ENCODE peak calls at places on chromosomes 1 and 21, in five cellular contexts. A is CD4-positive, alpha-beta memory T cell; E is stomach; K is transverse colon; D is brain microvascular endothelial cell. M is an unnamed sample. For H3K36me3, the result is how much of the 10 kb centered on the place peaks cover.

GRCh38 chr1:2840036-2840809 is 38.7 kb upstream of the TTC34 start:
- DNase-seq in K (no peak), E (no peak), A (peak), D (no peak), M (no peak)

GRCh38 chr1:160377585-160378206 is 10.8 kb downstream of the NHLH1 start:
- DNase-seq in K (no peak), A (no peak), D (peak), E (no peak), M (no peak)

GRCh38 chr1:87869563-87869962 is 540.9 kb downstream of the LMO4 start:
- DNase-seq in K (no peak), D (peak), E (no peak), A (no peak), M (no peak)

GRCh38 chr21:38234395-38235142 is 22.2 kb upstream of the KCNJ15 start:
- DNase-seq in A (no peak), E (peak), K (peak), D (no peak), M (no peak)

GRCh38 chr1:206685749-206686485 is 1.2 kb downstream of the MAPKAPK2 start:
- DNase-seq in A (peak), D (peak), K (peak), E (peak), M (peak)

GRCh38 chr1:15997076-15997585 is 6.9 kb upstream of the SRARP start:
- DNase-seq in K (no peak), D (no peak), A (no peak), E (no peak), M (no peak)

GRCh38 chr1:27395441-27396195 is 3.2 kb downstream of the GPR3 start:
- DNase-seq in A (peak), D (peak), K (peak), E (peak), M (peak)

GRCh38 chr1:107787299-107787698 is 177.7 kb downstream of the VAV3 start:
- DNase-seq in A (no peak), K (no peak), D (no peak), E (no peak), M (no peak)

GRCh38 chr1:145978477-145978859 is 14.0 kb downstream of the POLR3GL start:
- DNase-seq in D (no peak), E (no peak), A (no peak), K (no peak), M (no peak)

GRCh38 chr1:192954705-192955265 is 104.4 kb downstream of the UCHL5 start:
- DNase-seq in E (no peak), D (no peak), A (no peak), K (no peak), M (no peak)

DNA sequence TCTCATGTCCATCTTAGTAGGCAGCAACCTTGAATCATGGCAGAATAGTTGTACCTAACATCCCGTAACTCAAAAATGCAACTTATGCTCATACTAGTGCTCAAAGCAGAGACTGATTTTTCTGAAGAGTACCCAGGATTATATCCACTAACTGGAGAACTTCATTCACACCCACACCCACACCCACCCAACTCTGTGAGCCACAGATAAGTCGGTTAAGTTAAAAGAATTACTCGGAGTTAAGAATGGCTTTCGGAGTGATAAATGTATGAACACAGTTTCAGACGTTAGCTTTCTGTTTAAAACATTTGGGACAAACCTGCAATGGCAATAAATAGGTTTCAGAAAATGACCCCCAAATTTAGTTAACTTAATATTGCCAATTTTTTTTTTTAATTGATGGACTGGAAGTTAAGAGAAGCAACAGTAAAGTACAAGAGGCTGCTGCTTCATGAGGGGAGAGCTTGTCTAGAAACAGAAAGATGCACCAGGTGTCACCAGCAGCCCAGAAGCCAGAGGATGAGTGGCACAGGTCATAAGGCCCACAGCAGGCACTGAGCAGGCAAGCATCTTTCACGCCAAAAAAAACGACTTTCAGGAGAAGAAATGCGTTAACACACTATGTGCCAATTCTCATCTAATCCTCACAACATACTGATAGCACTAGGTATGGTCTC is 48.4 kb upstream of the C1orf198 start:
- DNase-seq in K (no peak), E (no peak), A (no peak), D (no peak), M (no peak)
- H3K36me3 ChIP-seq in K (under half), E (under half), A (half or more), D (under half), M (half or more)

DNA sequence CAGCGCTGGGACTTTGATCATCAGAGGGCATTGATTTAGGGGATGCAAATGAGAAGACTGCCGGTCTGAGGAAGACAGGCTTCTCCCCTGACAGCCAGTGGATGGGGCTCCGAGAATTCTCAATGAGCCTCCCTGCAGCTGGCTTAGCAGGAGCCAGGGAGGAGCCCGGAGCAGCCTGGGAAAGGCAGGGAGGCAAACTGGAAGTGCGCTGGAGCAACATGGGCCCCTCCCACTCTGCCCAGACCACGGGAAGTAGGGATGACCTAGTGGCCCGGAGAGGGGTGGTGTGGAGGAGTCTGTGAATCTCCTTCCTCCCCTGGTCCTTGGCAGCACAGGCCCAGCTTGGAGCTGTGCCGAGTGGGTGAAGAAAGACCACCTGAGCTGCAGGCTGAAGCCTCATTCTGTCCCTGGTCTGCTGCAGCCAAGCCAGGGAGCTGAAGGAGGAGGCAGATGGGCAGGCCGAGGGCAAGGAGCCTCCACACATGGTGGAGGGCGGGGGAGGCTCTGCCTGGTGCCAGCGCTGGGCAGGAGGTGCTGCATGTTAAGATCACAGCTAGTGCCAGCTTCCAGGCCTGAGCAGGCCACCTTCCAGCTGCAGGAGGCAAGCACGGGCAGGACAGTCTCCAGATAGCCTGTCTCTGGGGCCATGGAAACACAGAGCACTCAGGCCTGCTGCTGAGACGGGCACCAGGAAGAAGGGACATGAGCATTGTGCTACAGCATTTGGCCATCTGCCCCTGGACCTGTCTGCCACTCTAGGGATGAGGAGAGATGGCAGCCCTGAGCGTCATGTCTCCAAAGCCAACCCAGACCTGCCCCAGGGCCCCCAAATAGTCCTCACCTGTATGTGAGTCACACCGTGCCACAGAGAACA is 12.2 kb upstream of the CLSTN1 start:
- DNase-seq in E (no peak), D (no peak), K (peak), A (no peak), M (peak)
- H3K27ac ChIP-seq in E (no peak), D (no peak), K (peak), A (no peak), M (no peak)

GRCh38 chr1:12511516-12512468 is 106.2 kb downstream of the DHRS3 start:
- DNase-seq in A (no peak), D (peak), K (no peak), E (no peak), M (no peak)

GRCh38 chr1:12506581-12507280 is 111.3 kb downstream of the DHRS3 start:
- DNase-seq in A (no peak), K (no peak), D (no peak), E (no peak), M (no peak)

GRCh38 chr1:12507631-12508030 is 110.4 kb downstream of the DHRS3 start:
- DNase-seq in K (no peak), D (no peak), A (no peak), E (no peak), M (no peak)

GRCh38 chr1:12511128-12511484 is 106.9 kb downstream of the DHRS3 start:
- DNase-seq in D (no peak), E (no peak), A (no peak), K (no peak), M (no peak)

DNA sequence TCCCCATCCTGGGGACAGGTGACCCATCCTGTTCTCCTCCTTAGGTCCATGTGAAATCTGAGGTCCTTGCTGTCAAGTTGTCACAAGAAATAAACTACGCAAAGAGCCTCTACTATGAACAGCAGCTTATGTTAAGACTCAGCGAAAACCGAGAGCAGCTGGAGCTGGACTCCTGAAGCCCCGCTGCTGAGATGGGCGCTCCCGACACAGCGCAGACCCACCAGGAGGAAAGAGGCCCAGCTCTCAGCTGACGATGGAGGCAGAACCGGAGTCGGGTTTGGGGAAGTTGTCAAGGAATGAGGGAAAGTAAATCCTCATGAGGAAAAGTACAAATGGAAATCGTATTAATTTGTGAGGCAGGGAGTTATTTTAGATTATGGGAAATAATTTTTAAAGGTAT is 109.2 kb downstream of the DHRS3 start:
- DNase-seq in A (no peak), E (no peak), D (no peak), K (no peak), M (no peak)
- H3K36me3 ChIP-seq in A (under half), E (under half), D (under half), K (under half), M (half or more)

GRCh38 chr1:24927886-24928630 is 2.0 kb downstream of the RUNX3 start:
- DNase-seq in E (no peak), A (no peak), D (no peak), K (no peak), M (no peak)
- H3K27ac ChIP-seq in E (peak), A (peak), D (no peak), K (peak), M (no peak)

M was measured in left ventricle myocardium inferior.